ENCODE peak calls at places on chromosome 16, in four cellular contexts. J is CD4-positive, alpha-beta T cell; O is heart right ventricle; B is thoracic aorta. I is an unnamed sample.

GRCh38 chr16:22070361-22071351 is 21.7 kb upstream of the VWA3A start:
- DNase-seq in J (no peak), O (no peak), B (no peak), I (no peak)

GRCh38 chr16:11245222-11245737 is 10.7 kb downstream of the SOCS1 start:
- DNase-seq in J (no peak), O (no peak), B (no peak), I (no peak)

GRCh38 chr16:1533443-1533951 is at the start of gene TMEM204:
- DNase-seq in J (peak), O (peak), B (no peak), I (no peak)

GRCh38 chr16:27313422-27314160 is at the start of gene IL4R:
- DNase-seq in J (peak), O (peak), B (peak), I (no peak)

GRCh38 chr16:3157229-3158013 is 22.6 kb downstream of the ZNF213 start:
- DNase-seq in J (peak), O (peak), B (peak), I (no peak)

GRCh38 chr16:3073448-3073847 is 8.0 kb downstream of the IL32 start:
- DNase-seq in J (no peak), O (no peak), B (no peak), I (no peak)

GRCh38 chr16:381788-382717 is at the start of gene PGAP6:
- DNase-seq in J (peak), O (peak), B (no peak), I (peak)

GRCh38 chr16:70808371-70808770 is 7.4 kb upstream of the VAC14 start:
- DNase-seq in J (no peak), O (no peak), B (no peak), I (no peak)

GRCh38 chr16:86071611-86072240 is 172.8 kb downstream of the IRF8 start:
- DNase-seq in J (no peak), O (no peak), B (no peak), I (no peak)

GRCh38 chr16:229731-230281 is 557 bp upstream of the LUC7L start:
- DNase-seq in J (no peak), O (no peak), B (no peak), I (no peak)

GRCh38 chr16:2022723-2023097 is 3.1 kb downstream of the NPW start:
- DNase-seq in J (no peak), O (no peak), B (no peak), I (no peak)

GRCh38 chr16:14302031-14302398 is 230.9 kb downstream of the MRTFB start:
- DNase-seq in J (no peak), O (peak), B (no peak), I (peak)
- H3K27ac ChIP-seq in J (no peak), O (peak), B (peak), I (no peak)

GRCh38 chr16:55971447-55971846 is 96.3 kb upstream of the CES5A start:
- DNase-seq in J (no peak), O (no peak), B (no peak), I (no peak)
- H3K27ac ChIP-seq in J (no peak), O (no peak), B (no peak), I (no peak)

GRCh38 chr16:50154369-50154947 is 1.4 kb downstream of the TENT4B start:
- DNase-seq in J (no peak), O (peak), B (no peak), I (no peak)
- H3K27ac ChIP-seq in J (peak), O (peak), B (peak), I (peak)

GRCh38 chr16:50602126-50602525 is 53.9 kb downstream of the NKD1 start:
- DNase-seq in J (no peak), O (no peak), B (no peak), I (no peak)

GRCh38 chr16:50598936-50599361 is 50.8 kb downstream of the NKD1 start:
- DNase-seq in J (no peak), O (no peak), B (no peak), I (no peak)

GRCh38 chr16:50599494-50599893 is 51.3 kb downstream of the NKD1 start:
- DNase-seq in J (no peak), O (no peak), B (no peak), I (no peak)

GRCh38 chr16:50601341-50601740 is 53.1 kb downstream of the NKD1 start:
- DNase-seq in J (no peak), O (no peak), B (no peak), I (no peak)

GRCh38 chr16:50600582-50601283 is 52.5 kb downstream of the NKD1 start:
- DNase-seq in J (no peak), O (no peak), B (no peak), I (no peak)
- H3K27ac ChIP-seq in J (no peak), O (no peak), B (peak), I (no peak)

GRCh38 chr16:18933501-18933900 is 7.3 kb upstream of the SMG1 start:
- DNase-seq in J (no peak), O (no peak), B (no peak), I (no peak)

GRCh38 chr16:18937390-18937789 is 11.2 kb upstream of the SMG1 start:
- DNase-seq in J (no peak), O (no peak), B (no peak), I (no peak)

GRCh38 chr16:18931756-18932155 is 5.5 kb upstream of the SMG1 start:
- DNase-seq in J (no peak), O (peak), B (no peak), I (no peak)

GRCh38 chr16:18936727-18937340 is 10.6 kb upstream of the SMG1 start:
- DNase-seq in J (no peak), O (no peak), B (no peak), I (no peak)

GRCh38 chr16:18932243-18932997 is 6.2 kb upstream of the SMG1 start:
- DNase-seq in J (no peak), O (no peak), B (peak), I (no peak)
- H3K27ac ChIP-seq in J (no peak), O (peak), B (peak), I (no peak)

GRCh38 chr16:73382921-73383594 is 335.1 kb upstream of the ZFHX3 start:
- DNase-seq in J (no peak), O (no peak), B (no peak), I (no peak)
- H3K27ac ChIP-seq in J (no peak), O (no peak), B (no peak), I (no peak)

DNA sequence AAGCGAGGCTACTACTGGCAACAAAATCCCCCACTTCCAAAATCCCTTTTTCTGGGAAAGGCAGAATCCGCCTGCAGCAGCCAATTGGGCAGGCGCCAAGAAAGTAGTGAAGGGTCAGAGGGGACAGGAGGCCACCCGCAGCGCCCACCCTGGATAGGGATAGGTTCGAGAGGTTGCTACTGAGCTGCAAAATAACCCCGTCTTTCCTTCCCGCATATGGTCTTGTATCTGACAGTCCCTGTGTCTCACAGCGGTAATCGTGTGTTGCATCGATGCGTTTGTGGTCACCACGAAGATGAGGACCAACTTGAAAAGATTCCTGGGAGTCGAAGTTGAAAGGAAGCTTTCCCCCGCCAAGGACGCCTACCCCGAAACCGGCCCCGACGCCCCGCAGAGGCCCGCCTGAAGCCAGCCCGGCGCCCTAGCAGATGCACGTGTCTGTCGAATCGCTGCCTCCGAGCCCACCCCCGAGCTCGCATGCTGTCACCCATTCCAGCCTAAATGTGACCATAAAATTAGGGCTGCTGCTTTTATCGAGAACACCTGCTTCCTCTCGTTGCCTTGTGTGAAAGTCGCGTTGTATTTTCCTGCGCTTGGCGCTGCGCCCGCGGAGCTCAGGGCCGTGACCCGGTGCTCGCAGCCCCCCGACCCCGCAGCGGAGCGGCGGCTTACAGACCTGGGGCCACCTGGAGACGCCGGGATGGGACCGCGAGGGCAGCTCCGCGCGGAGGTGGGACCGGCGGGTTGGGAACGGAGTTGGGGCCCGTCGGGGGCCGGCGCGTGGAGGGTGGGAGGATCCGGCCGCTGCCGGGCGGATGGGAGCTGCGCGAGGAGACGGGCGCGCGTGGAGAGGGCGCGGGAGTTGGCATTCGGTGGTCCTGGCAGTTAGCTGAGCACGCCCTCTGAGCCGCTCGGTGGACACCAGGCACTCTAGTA is at the start of gene CMTM2:
- DNase-seq in J (peak), O (no peak), B (no peak), I (no peak)
- H3K27ac ChIP-seq in J (no peak), O (no peak), B (no peak), I (no peak)

GRCh38 chr16:84178146-84178765 is 8.6 kb downstream of the TAF1C start:
- DNase-seq in J (no peak), O (no peak), B (no peak), I (no peak)
- H3K27ac ChIP-seq in J (no peak), O (no peak), B (peak), I (peak)

GRCh38 chr16:14510581-14510938 is 119.5 kb downstream of the PARN start:
- DNase-seq in J (no peak), O (no peak), B (no peak), I (no peak)
- H3K27ac ChIP-seq in J (no peak), O (no peak), B (no peak), I (no peak)

I was measured in caudate nucleus.